ENCODE peak calls at places on chromosomes 7 and 10, in four cellular contexts. G, U, P and K are unnamed samples.

GRCh38 chr7:77328669-77329068 is 87.5 kb downstream of the GSAP start:
- DNase-seq in U (no peak), G (no peak), P (no peak), K (no peak)

GRCh38 chr10:25565570-25565969 is 368.5 kb upstream of the MYO3A start:
- DNase-seq in U (no peak), G (no peak), P (peak), K (no peak)

GRCh38 chr10:124197301-124198148 is 104.1 kb upstream of the CHST15 start:
- DNase-seq in G (no peak), P (no peak), U (no peak), K (no peak)

GRCh38 chr7:105006367-105007139 is 7.5 kb upstream of the KMT2E start:
- DNase-seq in G (no peak), P (peak), U (no peak), K (no peak)

GRCh38 chr7:6465862-6466261 is 18.1 kb upstream of the DAGLB start:
- DNase-seq in P (no peak), G (no peak), U (no peak), K (no peak)

GRCh38 chr7:142602183-142602582 is 147.1 kb upstream of the PRSS1 start:
- DNase-seq in U (no peak), P (no peak), G (no peak), K (no peak)

GRCh38 chr7:65279795-65280194 is 93.9 kb upstream of the ZNF92 start:
- DNase-seq in P (no peak), U (no peak), G (no peak), K (no peak)

GRCh38 chr7:157047148-157047547 is 36.7 kb upstream of the MNX1 start:
- DNase-seq in G (no peak), U (no peak), P (no peak), K (peak)

GRCh38 chr7:139043823-139044812 is 8.3 kb upstream of the ZC3HAV1L start:
- DNase-seq in U (peak), P (peak), G (no peak), K (no peak)

GRCh38 chr7:132580717-132581285 is 4.5 kb upstream of the PLXNA4 start:
- DNase-seq in P (peak), G (peak), U (peak), K (peak)

GRCh38 chr7:26487780-26488535 is 196.3 kb downstream of the SNX10 start:
- DNase-seq in U (no peak), G (no peak), P (no peak), K (no peak)

GRCh38 chr7:101302641-101303101 is 18.9 kb downstream of the IFT22 start:
- DNase-seq in P (no peak), U (no peak), G (no peak), K (peak)

GRCh38 chr10:86359111-86359510 is 7.5 kb downstream of the GRID1 start:
- DNase-seq in U (no peak), P (no peak), G (no peak), K (no peak)

GRCh38 chr7:96952974-96953391 is 52.4 kb upstream of the DLX6 start:
- DNase-seq in G (no peak), P (no peak), U (no peak), K (no peak)

GRCh38 chr10:67477868-67478267 is 218.1 kb downstream of the CTNNA3 start:
- DNase-seq in P (no peak), G (no peak), U (no peak), K (no peak)

GRCh38 chr7:144671429-144671828 is 164.4 kb downstream of the TPK1 start:
- DNase-seq in G (no peak), U (no peak), P (no peak), K (no peak)

GRCh38 chr10:127564644-127565043 is 15.5 kb downstream of the NPS start:
- DNase-seq in U (peak), G (no peak), P (no peak), K (no peak)

GRCh38 chr7:42456756-42457276 is 219.8 kb upstream of the GLI3 start:
- DNase-seq in G (no peak), P (no peak), U (no peak), K (no peak)

GRCh38 chr7:68744036-68744435 is 854.2 kb upstream of the AUTS2 start:
- DNase-seq in P (no peak), U (no peak), G (no peak), K (no peak)

GRCh38 chr7:25358831-25359350 is 130.6 kb upstream of the NPVF start:
- DNase-seq in G (no peak), P (no peak), U (no peak), K (no peak)

GRCh38 chr10:33196710-33197406 is 137.6 kb downstream of the NRP1 start:
- DNase-seq in G (peak), P (no peak), U (peak), K (no peak)

GRCh38 chr10:102643346-102644065 is 773 bp upstream of the TRIM8 start:
- DNase-seq in G (peak), U (peak), P (peak), K (peak)

GRCh38 chr10:69403519-69403918 is 13.2 kb downstream of the TACR2 start:
- DNase-seq in U (no peak), G (no peak), P (no peak), K (no peak)

GRCh38 chr10:47196691-47197090 is 103.3 kb upstream of the GDF10 start:
- DNase-seq in P (no peak), G (no peak), U (no peak), K (no peak)

GRCh38 chr7:104252409-104253134 is 44.8 kb upstream of the ORC5 start:
- DNase-seq in P (peak), G (peak), U (peak), K (no peak)

GRCh38 chr10:30759423-30759822 is 129.9 kb upstream of the LYZL2 start:
- DNase-seq in P (no peak), G (no peak), U (no peak), K (no peak)

GRCh38 chr7:40674316-40674715 is 539.5 kb downstream of the SUGCT start:
- DNase-seq in U (no peak), G (no peak), P (no peak), K (no peak)

GRCh38 chr7:35988818-35989217 is 164.2 kb upstream of the EEPD1 start:
- DNase-seq in P (no peak), U (no peak), G (no peak), K (no peak)

GRCh38 chr10:60937784-60938654 is 6.0 kb downstream of the RHOBTB1 start:
- DNase-seq in P (no peak), U (no peak), G (no peak), K (no peak)
- TF ChIP-seq RNF2 in P (no peak), U (no peak), G (no peak), K (no peak)

DNA sequence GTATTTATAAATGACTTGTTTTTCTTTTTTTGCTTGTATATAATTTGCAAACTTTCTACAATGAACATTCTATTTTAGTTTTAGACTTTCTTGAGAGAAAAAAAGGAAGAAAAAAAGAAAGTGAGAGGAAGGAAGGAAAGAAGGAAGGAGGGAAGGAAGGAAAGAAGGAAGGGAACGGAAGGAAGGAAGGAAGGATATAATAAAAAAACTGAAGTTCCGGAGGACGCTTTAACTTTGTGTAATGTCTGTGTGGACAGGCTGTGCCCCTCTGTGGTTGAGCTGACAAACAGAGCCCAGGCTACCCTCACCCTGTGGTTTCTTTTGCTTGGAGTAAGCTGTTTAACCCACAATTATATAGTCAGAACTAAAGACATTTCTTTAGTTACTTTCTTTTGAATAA is 108.7 kb downstream of the SEMA3D start:
- DNase-seq in G (no peak), U (no peak), P (no peak), K (no peak)
- TF ChIP-seq RNF2 in G (no peak), U (no peak), P (no peak), K (no peak)

DNA sequence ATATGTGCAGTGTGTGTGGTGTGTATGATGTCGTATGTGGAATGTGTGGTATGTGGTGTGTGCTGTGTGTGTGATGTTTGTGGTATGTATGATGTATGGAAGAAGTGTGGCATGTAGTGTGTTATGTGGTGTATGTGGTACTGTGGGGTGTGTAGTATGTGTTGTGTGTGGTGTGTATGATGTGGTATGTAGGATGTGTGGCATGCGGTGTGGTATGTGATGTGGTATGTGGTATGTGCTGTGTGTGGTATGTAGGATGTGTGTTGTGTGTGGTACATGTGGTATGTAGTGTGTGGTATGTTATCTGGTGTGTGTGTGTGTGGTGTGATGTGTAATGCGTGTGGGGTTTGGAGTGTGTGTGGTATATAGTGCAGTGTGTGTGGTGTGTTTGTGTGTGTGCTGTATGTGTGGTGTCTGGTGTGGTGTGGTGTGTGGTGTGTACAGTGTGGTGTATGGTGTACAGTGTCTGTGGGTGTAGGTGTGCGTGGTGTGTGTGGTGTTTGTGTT is 129.6 kb downstream of the ATP6V0E2 start:
- DNase-seq in U (no peak), P (no peak), G (peak), K (no peak)
- TF ChIP-seq RNF2 in U (no peak), P (no peak), G (no peak), K (no peak)

GRCh38 chr7:116884691-116885090 is 22.3 kb downstream of the CAPZA2 start:
- DNase-seq in G (no peak), U (no peak), P (no peak), K (no peak)

GRCh38 chr7:116888895-116889294 is 26.5 kb downstream of the CAPZA2 start:
- DNase-seq in P (no peak), U (no peak), G (no peak), K (no peak)

GRCh38 chr7:116885724-116886123 is 23.3 kb downstream of the CAPZA2 start:
- DNase-seq in P (no peak), G (no peak), U (no peak), K (no peak)

GRCh38 chr7:116886550-116887156 is 24.3 kb downstream of the CAPZA2 start:
- DNase-seq in P (peak), G (no peak), U (no peak), K (no peak)
- TF ChIP-seq RNF2 in P (no peak), G (no peak), U (no peak), K (no peak)